ENCODE peak calls at places on chromosome 22, in eight cellular contexts. I is activated effector memory CD4-positive, alpha-beta T cell treated with anti-CD3 and anti-CD28 coated beads, Interleukin-2, amount 50 U/mL, for 16 hours; W is head of caudate nucleus; M is effector memory CD4-positive, alpha-beta T cell; X is bronchial epithelial cell; S is stomach; R is neural progenitor cell; U is NCI-H187. Q is an unnamed sample.

GRCh38 chr22:29043906-29044575 is 17.6 kb downstream of the C22orf31 start:
- DNase-seq in W (no peak), M (no peak), I (no peak), X (peak; percentile 54), U (no peak), R (no peak), S (no peak), Q (no peak)

GRCh38 chr22:33013051-33013450 is 45.1 kb downstream of the SYN3 start:
- DNase-seq in M (no peak), I (no peak), U (no peak), W (no peak), R (no peak), X (no peak), S (no peak), Q (no peak)

GRCh38 chr22:37535159-37535558 is 15.9 kb upstream of the CARD10 start:
- DNase-seq in I (no peak), X (no peak), W (no peak), R (no peak), U (no peak), M (no peak), S (no peak), Q (no peak)

GRCh38 chr22:38311331-38311635 is 6.0 kb downstream of the CSNK1E start:
- DNase-seq in U (no peak), R (no peak), I (no peak), M (no peak), W (no peak), X (no peak), S (no peak), Q (no peak)

GRCh38 chr22:50276143-50276542 is 6.0 kb upstream of the MAPK11 start:
- DNase-seq in M (no peak), R (no peak), I (peak; percentile 80), S (peak; percentile 81), X (no peak), W (peak; percentile 80), U (no peak), Q (no peak)

GRCh38 chr22:38881464-38881871 is 9.5 kb upstream of the CBX6 start:
- DNase-seq in X (no peak), W (no peak), M (no peak), I (peak; percentile 36), S (peak; percentile 59), R (no peak), U (no peak), Q (no peak)

GRCh38 chr22:31040542-31041398 is 40.3 kb upstream of the SMTN start:
- DNase-seq in I (no peak), W (no peak), S (no peak), U (no peak), R (no peak), M (no peak), X (no peak), Q (no peak)

GRCh38 chr22:45242778-45243191 is 2.1 kb upstream of the KIAA0930 start:
- DNase-seq in R (no peak), M (no peak), X (peak; percentile 82), U (no peak), W (peak; percentile 65), S (peak; percentile 88), I (no peak), Q (no peak)

Q was measured in Kasumi-1.